ENCODE peak calls at places on chromosomes 4 and X, in eight cellular contexts. R, P, B, Y, N, W, E and H are unnamed samples.

GRCh38 chr4:127856485-127857447 is 23.9 kb upstream of the PLK4 start:
- DNase-seq in R (peak), P (no peak), B (no peak), Y (no peak), N (no peak), W (no peak), E (peak), H (peak)

GRCh38 chr4:1413221-1413663 is 7.0 kb upstream of the NKX1-1 start:
- DNase-seq in R (no peak), P (no peak), B (no peak), Y (no peak), N (no peak), W (no peak), E (no peak), H (no peak)

GRCh38 chrX:9788908-9789307 is 2.7 kb downstream of the SHROOM2 start:
- DNase-seq in R (no peak), P (peak), B (no peak), Y (no peak), N (no peak), W (no peak), E (peak), H (no peak)

GRCh38 chrX:48683411-48683982 is at the start of gene WAS:
- DNase-seq in R (no peak), P (no peak), B (no peak), Y (peak), N (peak), W (no peak), E (no peak), H (no peak)

GRCh38 chr4:6942238-6942800 is 32.7 kb downstream of the TBC1D14 start:
- DNase-seq in R (peak), P (no peak), B (no peak), Y (peak), N (peak), W (peak), E (peak), H (peak)

GRCh38 chr4:25865586-25865985 is 2.8 kb upstream of the SEL1L3 start:
- DNase-seq in R (peak), P (peak), B (no peak), Y (no peak), N (no peak), W (peak), E (no peak), H (peak)

GRCh38 chr4:56544573-56545131 is 39.1 kb downstream of the ARL9 start:
- DNase-seq in R (peak), P (peak), B (peak), Y (peak), N (peak), W (peak), E (peak), H (peak)

GRCh38 chr4:141860974-141861373 is 224.6 kb downstream of the IL15 start:
- DNase-seq in R (no peak), P (no peak), B (no peak), Y (no peak), N (no peak), W (peak), E (no peak), H (no peak)

GRCh38 chr4:1766336-1767057 is 26.6 kb upstream of the FGFR3 start:
- DNase-seq in R (no peak), P (no peak), B (no peak), Y (no peak), N (no peak), W (peak), E (peak), H (no peak)

GRCh38 chrX:13005671-13006473 is 31.0 kb downstream of the TMSB4X start:
- DNase-seq in R (no peak), P (no peak), B (no peak), Y (no peak), N (no peak), W (no peak), E (peak), H (no peak)

GRCh38 chr4:26030780-26031179 is 116.8 kb downstream of the SMIM20 start:
- DNase-seq in R (no peak), P (no peak), B (no peak), Y (no peak), N (no peak), W (no peak), E (no peak), H (no peak)

GRCh38 chrX:110852180-110852579 is 56.6 kb upstream of the CHRDL1 start:
- DNase-seq in R (no peak), P (peak), B (no peak), Y (no peak), N (no peak), W (peak), E (peak), H (peak)

GRCh38 chr4:111113591-111113990 is 490.7 kb upstream of the PITX2 start:
- DNase-seq in R (no peak), P (no peak), B (no peak), Y (no peak), N (no peak), W (no peak), E (no peak), H (no peak)

GRCh38 chrX:152600853-152601635 is 36.7 kb upstream of the GABRQ start:
- DNase-seq in R (no peak), P (peak), B (peak), Y (no peak), N (no peak), W (no peak), E (peak), H (no peak)

GRCh38 chrX:81390244-81390643 is 188.3 kb downstream of the SH3BGRL start:
- DNase-seq in R (no peak), P (no peak), B (no peak), Y (no peak), N (no peak), W (no peak), E (no peak), H (no peak)

GRCh38 chr4:2891294-2891693 is 47.6 kb downstream of the ADD1 start:
- DNase-seq in R (peak), P (no peak), B (no peak), Y (no peak), N (no peak), W (no peak), E (peak), H (peak)

GRCh38 chr4:8296491-8296890 is 26.9 kb downstream of the HTRA3 start:
- DNase-seq in R (no peak), P (no peak), B (no peak), Y (no peak), N (no peak), W (no peak), E (no peak), H (no peak)

GRCh38 chr4:5708171-5708828 is at the start of gene EVC2:
- DNase-seq in R (no peak), P (peak), B (peak), Y (no peak), N (no peak), W (no peak), E (peak), H (no peak)

GRCh38 chr4:137307806-137308205 is 224.5 kb downstream of the PCDH18 start:
- DNase-seq in R (no peak), P (no peak), B (no peak), Y (no peak), N (no peak), W (no peak), E (peak), H (no peak)

GRCh38 chr4:81392164-81392563 is 79.5 kb downstream of the RASGEF1B start:
- DNase-seq in R (no peak), P (no peak), B (no peak), Y (peak), N (no peak), W (no peak), E (no peak), H (no peak)

GRCh38 chr4:158778065-158778711 is 9.4 kb downstream of the FNIP2 start:
- DNase-seq in R (no peak), P (no peak), B (no peak), Y (no peak), N (peak), W (no peak), E (no peak), H (no peak)

GRCh38 chr4:83011779-83012630 is 1.4 kb upstream of the LIN54 start:
- DNase-seq in R (no peak), P (no peak), B (peak), Y (peak), N (no peak), W (peak), E (no peak), H (peak)

GRCh38 chr4:118939169-118939779 is 50.6 kb downstream of the SYNPO2 start:
- DNase-seq in R (no peak), P (no peak), B (no peak), Y (no peak), N (no peak), W (no peak), E (no peak), H (no peak)

GRCh38 chr4:168787801-168788200 is 222.3 kb downstream of the CBR4 start:
- DNase-seq in R (peak), P (no peak), B (no peak), Y (no peak), N (no peak), W (peak), E (peak), H (peak)

GRCh38 chr4:39043697-39044363 is 11.6 kb upstream of the TMEM156 start:
- DNase-seq in R (no peak), P (no peak), B (peak), Y (no peak), N (peak), W (no peak), E (peak), H (no peak)

GRCh38 chrX:38221391-38221929 is 789 bp upstream of the SRPX start:
- DNase-seq in R (no peak), P (no peak), B (no peak), Y (no peak), N (no peak), W (no peak), E (peak), H (no peak)

GRCh38 chrX:139831017-139831416 is 101.8 kb downstream of the ATP11C start:
- DNase-seq in R (no peak), P (no peak), B (peak), Y (no peak), N (no peak), W (no peak), E (no peak), H (no peak)

GRCh38 chrX:153731117-153731844 is 6.6 kb downstream of the ABCD1 start:
- DNase-seq in R (no peak), P (no peak), B (no peak), Y (no peak), N (no peak), W (no peak), E (peak), H (no peak)

GRCh38 chr4:15811703-15812325 is 33.7 kb downstream of the CD38 start:
- DNase-seq in R (no peak), P (no peak), B (no peak), Y (no peak), N (no peak), W (no peak), E (no peak), H (no peak)

GRCh38 chr4:8209176-8209874 is 10.2 kb downstream of the SH3TC1 start:
- DNase-seq in R (no peak), P (no peak), B (no peak), Y (no peak), N (no peak), W (no peak), E (no peak), H (no peak)

GRCh38 chr4:150173854-150174398 is 95.7 kb downstream of the DCLK2 start:
- DNase-seq in R (no peak), P (peak), B (peak), Y (no peak), N (no peak), W (no peak), E (no peak), H (no peak)

GRCh38 chrX:119539872-119540271 is 25.3 kb downstream of the STEEP1 start:
- DNase-seq in R (no peak), P (no peak), B (no peak), Y (no peak), N (no peak), W (no peak), E (no peak), H (no peak)

GRCh38 chrX:73214366-73215094 is at the start of gene NAP1L2:
- DNase-seq in R (no peak), P (no peak), B (peak), Y (peak), N (peak), W (no peak), E (peak), H (no peak)

GRCh38 chr4:27828843-27829242 is 968.2 kb downstream of the STIM2 start:
- DNase-seq in R (no peak), P (no peak), B (no peak), Y (no peak), N (no peak), W (no peak), E (no peak), H (no peak)

GRCh38 chr4:94298725-94299252 is 43.8 kb downstream of the HPGDS start:
- DNase-seq in R (no peak), P (no peak), B (no peak), Y (no peak), N (no peak), W (no peak), E (no peak), H (no peak)